ENCODE peak calls at places on chromosomes 7 and 10, in four cellular contexts. T is mesenchymal stem cell, M is neuronal stem cell, G is IMR-90. R is an unnamed sample.

GRCh38 chr7:4642468-4643203 is 39.5 kb upstream of the FOXK1 start:
- DNase-seq in M (no peak), G (no peak), T (no peak), R (no peak)

GRCh38 chr10:88039496-88040200 is 176.2 kb downstream of the PTEN start:
- DNase-seq in T (peak), M (no peak), G (peak), R (no peak)

GRCh38 chr7:116292381-116292780 is 82.0 kb downstream of the TES start:
- DNase-seq in T (no peak), G (no peak), M (no peak), R (no peak)

GRCh38 chr10:83666762-83667161 is 472.5 kb upstream of the GHITM start:
- DNase-seq in M (no peak), T (peak), G (no peak), R (no peak)

GRCh38 chr7:70947181-70947580 is 184.8 kb upstream of the GALNT17 start:
- DNase-seq in T (no peak), M (no peak), G (no peak), R (no peak)

GRCh38 chr7:24477807-24478655 is 95.2 kb upstream of the PALS2 start:
- DNase-seq in G (peak), M (peak), T (peak), R (peak)

GRCh38 chr10:59887006-59887405 is 19.4 kb downstream of the CCDC6 start:
- DNase-seq in G (peak), T (no peak), M (no peak), R (no peak)

GRCh38 chr7:101129603-101130117 is 2.8 kb downstream of the SERPINE1 start:
- DNase-seq in G (no peak), T (peak), M (no peak), R (no peak)

GRCh38 chr10:75165684-75166622 is 44.6 kb upstream of the VDAC2 start:
- DNase-seq in T (no peak), G (peak), M (no peak), R (no peak)

GRCh38 chr7:55534916-55535636 is 37.2 kb downstream of the VOPP1 start:
- DNase-seq in T (no peak), M (no peak), G (no peak), R (no peak)

GRCh38 chr7:30224511-30225031 is 59.8 kb upstream of the ZNRF2 start:
- DNase-seq in G (peak), M (no peak), T (peak), R (no peak)

GRCh38 chr7:102431617-102432298 is 1.6 kb upstream of the ORAI2 start:
- DNase-seq in M (no peak), G (no peak), T (peak), R (peak)

GRCh38 chr7:22469371-22470143 is 30.4 kb downstream of the STEAP1B start:
- DNase-seq in T (no peak), M (no peak), G (no peak), R (no peak)

GRCh38 chr10:15748137-15748536 is 28.4 kb upstream of the ITGA8 start:
- DNase-seq in T (no peak), M (no peak), G (no peak), R (peak)

GRCh38 chr7:98621573-98622482 is 4.7 kb downstream of the NPTX2 start:
- DNase-seq in T (no peak), M (no peak), G (no peak), R (no peak)

GRCh38 chr7:127877951-127878350 is 153.3 kb downstream of the LRRC4 start:
- DNase-seq in T (no peak), G (no peak), M (no peak), R (no peak)

GRCh38 chr7:107946451-107946850 is 55.5 kb downstream of the DLD start:
- DNase-seq in G (peak), M (no peak), T (no peak), R (no peak)

GRCh38 chr10:72331575-72332422 is 22.9 kb downstream of the DNAJB12 start:
- DNase-seq in M (peak), T (peak), G (peak), R (peak)

GRCh38 chr10:13993169-13993568 is 337.6 kb downstream of the FRMD4A start:
- DNase-seq in G (peak), T (peak), M (no peak), R (no peak)

GRCh38 chr10:97188234-97188847 is 2.6 kb upstream of the SLIT1 start:
- DNase-seq in G (no peak), T (no peak), M (no peak), R (no peak)

GRCh38 chr7:70595741-70596574 is 536.0 kb upstream of the GALNT17 start:
- DNase-seq in M (no peak), G (no peak), T (no peak), R (peak)

GRCh38 chr7:157551325-157552070 is 214.7 kb downstream of the DNAJB6 start:
- DNase-seq in G (no peak), T (no peak), M (no peak), R (no peak)

GRCh38 chr7:2641406-2642393 is 9.9 kb downstream of the TTYH3 start:
- DNase-seq in M (peak), G (peak), T (peak), R (peak)

GRCh38 chr10:1291178-1292090 is 235.2 kb downstream of the WDR37 start:
- DNase-seq in G (no peak), T (no peak), M (no peak), R (no peak)

GRCh38 chr7:13990984-13991790 is 1.7 kb upstream of the ETV1 start:
- DNase-seq in G (peak), M (peak), T (peak), R (peak)

GRCh38 chr7:50775231-50775630 is 7.5 kb downstream of the GRB10 start:
- DNase-seq in G (no peak), T (no peak), M (no peak), R (no peak)

GRCh38 chr10:56449770-56450169 is 88.7 kb upstream of the ZWINT start:
- DNase-seq in T (peak), M (no peak), G (no peak), R (peak)

GRCh38 chr10:17023386-17024298 is 106.0 kb downstream of the CUBN start:
- DNase-seq in G (peak), M (no peak), T (peak), R (peak)

GRCh38 chr10:122338609-122339441 is 35.7 kb upstream of the PLEKHA1 start:
- DNase-seq in M (no peak), T (no peak), G (no peak), R (no peak)

GRCh38 chr10:58818889-58819288 is 306.2 kb downstream of the BICC1 start:
- DNase-seq in G (peak), T (peak), M (no peak), R (no peak)

GRCh38 chr7:67947651-67948050 is 951.0 kb downstream of the TYW1 start:
- DNase-seq in G (no peak), M (no peak), T (no peak), R (no peak)

GRCh38 chr7:145168879-145169278 is 333.0 kb upstream of the TPK1 start:
- DNase-seq in M (no peak), G (no peak), T (no peak), R (no peak)
- H3K23ac ChIP-seq in M (peak), G (no peak), T (no peak), R (no peak)

GRCh38 chr10:99532687-99533495 is at the start of gene NKX2-3:
- DNase-seq in M (no peak), G (peak), T (peak), R (peak)
- H3K23ac ChIP-seq in M (peak), G (no peak), T (peak), R (peak)

GRCh38 chr10:69734416-69734796 is 67.3 kb upstream of the COL13A1 start:
- DNase-seq in M (no peak), T (no peak), G (no peak), R (no peak)
- H3K23ac ChIP-seq in M (no peak), T (no peak), G (no peak), R (no peak)

GRCh38 chr7:39979406-39980073 is 29.5 kb downstream of the CDK13 start:
- DNase-seq in G (no peak), T (no peak), M (no peak), R (peak)

GRCh38 chr7:39978252-39978934 is 28.3 kb downstream of the CDK13 start:
- DNase-seq in M (no peak), T (no peak), G (no peak), R (no peak)
- H3K23ac ChIP-seq in M (no peak), T (no peak), G (peak), R (no peak)

DNA sequence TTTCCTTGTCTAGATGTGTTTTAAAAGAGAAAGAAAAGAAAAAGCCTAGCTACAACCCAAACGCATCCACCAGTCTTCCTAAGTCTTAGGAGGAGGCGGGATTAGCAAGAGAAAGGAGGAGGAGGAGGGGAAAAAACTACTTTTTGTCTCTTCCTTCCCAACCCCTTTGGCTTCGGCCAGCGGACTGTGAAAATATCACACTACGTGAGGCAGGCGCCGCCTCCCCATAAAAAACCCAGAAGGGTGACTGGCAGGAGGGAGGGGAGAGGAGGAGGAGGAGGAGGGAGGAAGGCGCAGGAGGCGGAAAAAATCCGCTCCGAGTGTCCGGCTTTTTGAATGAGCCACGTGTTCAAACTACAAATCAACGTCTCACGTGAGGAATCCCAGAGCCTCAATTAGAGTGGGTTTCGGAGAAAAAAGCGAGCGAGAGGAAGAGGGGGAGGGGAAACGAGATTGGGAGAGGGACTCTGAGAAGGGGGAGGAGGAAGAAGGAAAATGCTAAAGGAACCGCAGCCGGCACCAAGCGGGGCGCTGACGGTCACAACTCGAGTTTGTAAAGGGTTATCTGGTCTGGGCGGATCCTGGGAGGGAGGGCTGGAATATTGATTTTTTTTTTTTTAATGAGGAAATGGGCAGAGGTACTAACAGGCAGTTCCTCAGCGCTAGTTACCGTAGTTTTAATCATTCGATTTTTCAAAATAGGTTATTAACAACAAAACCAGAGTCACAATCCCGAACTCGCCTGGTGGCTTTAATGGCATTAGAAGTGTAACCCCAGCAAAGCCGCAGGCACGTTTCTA is at the start of gene IGF2BP3:
- DNase-seq in G (peak), M (peak), T (peak), R (peak)
- H3K23ac ChIP-seq in G (peak), M (peak), T (peak), R (peak)

GRCh38 chr10:21535494-21535818 is 1.4 kb downstream of the MLLT10 start:
- DNase-seq in M (no peak), T (peak), G (no peak), R (no peak)

GRCh38 chr10:21534611-21535493 is 820 bp downstream of the MLLT10 start:
- DNase-seq in T (peak), M (no peak), G (peak), R (peak)

GRCh38 chr10:21532694-21533576 is 1.1 kb upstream of the MLLT10 start:
- DNase-seq in T (no peak), M (no peak), G (no peak), R (no peak)

GRCh38 chr10:21531164-21531563 is 2.9 kb upstream of the MLLT10 start:
- DNase-seq in G (peak), T (peak), M (no peak), R (no peak)

DNA sequence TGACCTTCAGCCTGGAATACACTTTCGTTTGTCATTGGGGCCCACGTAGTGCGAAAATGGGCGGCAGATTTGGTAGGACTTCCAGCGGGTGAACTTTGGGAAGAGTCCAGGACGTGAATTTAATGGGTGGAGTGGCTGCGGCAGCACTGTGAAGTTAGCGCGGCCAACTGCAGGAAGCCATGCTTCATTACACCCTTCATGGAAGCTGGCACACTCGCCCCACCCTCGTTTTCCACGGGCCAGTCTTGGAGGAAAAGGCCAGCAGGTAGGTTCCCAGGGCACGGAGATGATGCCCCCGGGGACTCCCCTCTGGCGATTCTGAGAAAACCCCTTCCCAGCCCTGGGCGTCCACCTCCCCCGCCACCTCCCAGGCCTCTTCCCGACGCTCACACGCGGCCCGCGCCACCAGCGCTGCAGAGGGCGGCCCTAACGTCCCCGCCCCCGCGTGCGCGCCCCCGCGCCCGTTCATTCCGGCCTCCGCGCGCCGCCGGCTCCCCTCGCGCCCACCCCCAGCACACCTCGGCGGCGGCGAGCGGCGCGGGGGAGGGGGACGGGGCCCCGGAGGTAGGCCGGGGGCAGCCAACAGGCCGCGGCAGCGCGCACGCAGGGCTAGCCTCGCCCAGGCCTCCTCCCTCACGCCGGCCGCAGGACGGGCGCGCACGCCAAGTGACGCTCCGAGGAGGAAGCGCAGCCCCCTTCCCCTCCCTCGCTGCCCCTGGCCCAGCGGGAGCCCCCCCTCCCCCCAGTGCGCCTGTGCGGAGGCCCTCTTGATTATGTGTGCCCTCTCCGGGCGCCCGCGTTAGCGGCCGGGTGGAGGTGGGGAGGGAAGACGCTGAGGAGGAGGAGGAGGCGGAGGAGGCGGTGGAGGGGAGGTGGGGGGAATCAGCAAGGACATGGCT is at the start of gene MLLT10:
- DNase-seq in T (peak), G (peak), M (peak), R (peak)
- H3K23ac ChIP-seq in T (peak), G (peak), M (peak), R (peak)

GRCh38 chr10:3652886-3653285 is 132.1 kb downstream of the KLF6 start:
- DNase-seq in M (no peak), G (peak), T (no peak), R (no peak)

GRCh38 chr10:3647074-3647473 is 137.9 kb downstream of the KLF6 start:
- DNase-seq in T (no peak), M (no peak), G (no peak), R (no peak)

GRCh38 chr10:3651969-3652653 is 132.9 kb downstream of the KLF6 start:
- DNase-seq in M (no peak), G (no peak), T (no peak), R (no peak)

GRCh38 chr10:3648179-3648975 is 136.6 kb downstream of the KLF6 start:
- DNase-seq in T (no peak), G (no peak), M (no peak), R (no peak)
- H3K23ac ChIP-seq in T (no peak), G (no peak), M (peak), R (no peak)

DNA sequence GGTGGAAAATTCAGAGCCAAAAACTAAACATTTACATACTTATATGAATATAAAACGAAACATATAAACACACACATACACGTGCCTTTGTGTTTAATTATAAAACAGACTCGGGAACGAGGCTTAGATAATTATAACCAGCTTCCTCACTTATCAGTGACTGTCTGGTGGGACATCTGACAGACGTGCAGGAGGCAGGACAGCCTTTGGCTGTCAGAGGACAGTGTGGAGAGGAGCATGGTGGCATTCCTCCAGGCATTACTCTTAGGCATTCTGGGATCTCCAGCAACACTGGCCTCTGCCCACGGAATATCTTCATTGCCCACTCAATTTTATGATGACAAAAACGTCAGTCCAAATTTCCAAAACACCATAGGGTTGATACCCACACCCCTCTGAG is 262.2 kb upstream of the NFE2L3 start:
- DNase-seq in G (no peak), T (no peak), M (no peak), R (no peak)
- H3K23ac ChIP-seq in G (no peak), T (no peak), M (no peak), R (no peak)

GRCh38 chr7:129370812-129371211 is 63.4 kb upstream of the STRIP2 start:
- DNase-seq in M (no peak), G (peak), T (no peak), R (peak)

GRCh38 chr7:129375221-129375938 is 58.9 kb upstream of the STRIP2 start:
- DNase-seq in T (no peak), G (no peak), M (no peak), R (no peak)

GRCh38 chr7:129376076-129376777 is 58.0 kb upstream of the STRIP2 start:
- DNase-seq in T (peak), G (peak), M (no peak), R (peak)

GRCh38 chr7:129376778-129377700 is 57.2 kb upstream of the STRIP2 start:
- DNase-seq in G (peak), M (no peak), T (peak), R (no peak)

GRCh38 chr7:129373651-129374428 is 60.4 kb upstream of the STRIP2 start:
- DNase-seq in T (no peak), M (no peak), G (no peak), R (no peak)
- H3K23ac ChIP-seq in T (no peak), M (no peak), G (no peak), R (no peak)

GRCh38 chr10:46514431-46514861 is 42.0 kb downstream of the GPRIN2 start:
- DNase-seq in G (no peak), T (no peak), M (no peak), R (no peak)
- H3K23ac ChIP-seq in G (no peak), T (no peak), M (no peak), R (no peak)

R was measured in mesendoderm.